ENCODE peak calls at places on chromosome 6, in four cellular contexts. H, Y, N and F are unnamed samples.

GRCh38 chr6:93418113-93418447 is 1.3 kb downstream of the EPHA7 start:
- DNase-seq in N (no peak), H (no peak), Y (no peak), F (no peak)

GRCh38 chr6:6407061-6407723 is 86.7 kb upstream of the F13A1 start:
- DNase-seq in H (no peak), N (no peak), Y (no peak), F (no peak)

GRCh38 chr6:100880149-100880900 is 804 bp downstream of the ASCC3 start:
- DNase-seq in Y (no peak), N (no peak), H (peak; percentile 7), F (no peak)

GRCh38 chr6:25122001-25122400 is 157.2 kb upstream of the CARMIL1 start:
- DNase-seq in H (no peak), Y (peak; percentile 73), N (no peak), F (no peak)

GRCh38 chr6:138957484-138957883 is 30.6 kb downstream of the REPS1 start:
- DNase-seq in N (no peak), H (no peak), Y (no peak), F (no peak)

GRCh38 chr6:128763599-128764300 is 119.2 kb upstream of the LAMA2 start:
- DNase-seq in H (no peak), Y (no peak), N (no peak), F (no peak)

GRCh38 chr6:122116912-122117663 is 282.4 kb upstream of the HSF2 start:
- DNase-seq in Y (no peak), N (no peak), H (peak; percentile 50), F (no peak)

GRCh38 chr6:25942561-25943147 is 12.2 kb upstream of the SLC17A2 start:
- DNase-seq in H (no peak), Y (no peak), N (no peak), F (no peak)

GRCh38 chr6:88868559-88868860 is 94.9 kb downstream of the RNGTT start:
- DNase-seq in H (no peak), Y (no peak), N (no peak), F (no peak)

GRCh38 chr6:3162067-3162497 is 4.7 kb upstream of the TUBB2A start:
- DNase-seq in H (no peak), N (no peak), Y (no peak), F (no peak)

GRCh38 chr6:54655162-54655561 is 191.4 kb upstream of the FAM83B start:
- DNase-seq in N (no peak), Y (no peak), H (no peak), F (no peak)

GRCh38 chr6:116248577-116248976 is 5.3 kb downstream of the TSPYL4 start:
- DNase-seq in N (no peak), Y (no peak), H (no peak), F (no peak)
- H3K4me1 ChIP-seq in N (peaks cover 43% of the 10 kb centered on the region), Y (peaks cover 36% of the 10 kb centered on the region), H (peaks cover 49% of the 10 kb centered on the region), F (peaks cover 4% of the 10 kb centered on the region)

GRCh38 chr6:32937230-32937633 is 3.6 kb downstream of the HLA-DMB start:
- DNase-seq in Y (no peak), H (no peak), N (peak; percentile 61), F (no peak)
- H3K4me1 ChIP-seq in Y (peaks cover 7% of the 10 kb centered on the region), H (no peaks in the 10 kb centered on the region), N (peaks cover 22% of the 10 kb centered on the region), F (no peaks in the 10 kb centered on the region)

DNA sequence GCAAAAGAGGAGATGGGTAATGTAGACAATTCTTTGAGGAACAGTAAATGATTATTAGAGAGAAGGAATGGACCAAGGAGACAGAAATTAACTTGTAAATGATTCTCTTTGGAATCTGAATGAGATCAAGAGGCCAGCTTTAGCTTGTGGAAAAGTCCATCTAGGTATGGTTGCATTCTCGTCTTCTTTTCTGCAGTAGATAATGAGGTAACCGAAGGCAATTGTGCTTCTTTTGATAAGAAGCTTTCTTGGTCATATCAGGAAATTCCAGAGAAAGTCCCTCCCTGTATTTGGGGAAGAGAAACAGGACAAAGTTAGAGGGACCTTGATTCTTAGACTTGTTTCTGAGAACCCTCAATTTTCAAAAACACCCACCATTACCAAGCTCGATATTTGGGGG is 109.1 kb upstream of the PRSS16 start:
- DNase-seq in Y (no peak), H (no peak), N (no peak), F (no peak)
- H3K4me1 ChIP-seq in Y (no peaks in the 10 kb centered on the region), H (no peaks in the 10 kb centered on the region), N (peaks cover 31% of the 10 kb centered on the region), F (no peaks in the 10 kb centered on the region)

GRCh38 chr6:63677282-63677681 is 41.7 kb downstream of the PHF3 start:
- DNase-seq in H (no peak), Y (no peak), N (no peak), F (no peak)

GRCh38 chr6:63685453-63686379 is 50.1 kb downstream of the PHF3 start:
- DNase-seq in N (no peak), H (no peak), Y (no peak), F (no peak)

DNA sequence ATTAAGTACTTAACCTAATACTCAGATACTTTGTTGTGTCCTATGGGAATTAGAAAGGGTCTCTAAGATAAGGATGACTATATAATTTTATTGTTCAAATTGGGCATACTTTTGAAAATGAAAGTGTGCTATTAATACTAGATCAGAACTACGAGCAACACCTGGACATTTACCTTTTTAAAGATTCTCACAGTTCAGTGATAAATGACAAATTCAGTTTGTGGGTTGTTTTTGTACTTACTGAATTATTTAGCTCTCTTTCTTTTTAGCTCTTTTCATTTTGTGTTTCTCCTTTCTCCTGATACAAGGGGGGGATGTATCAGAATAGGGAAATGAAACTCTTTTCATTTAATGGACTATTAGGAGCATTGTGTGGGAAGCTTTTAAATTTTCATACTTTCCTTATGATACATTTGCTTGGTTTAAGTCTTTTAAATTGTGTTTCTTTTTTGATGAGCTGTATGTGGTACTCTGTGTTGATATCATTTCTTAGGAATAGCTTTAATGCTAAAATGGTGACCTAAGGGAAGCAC is 47.5 kb downstream of the PHF3 start:
- DNase-seq in Y (no peak), N (no peak), H (no peak), F (no peak)
- H3K4me1 ChIP-seq in Y (no peaks in the 10 kb centered on the region), N (peaks cover 8% of the 10 kb centered on the region), H (peaks cover 6% of the 10 kb centered on the region), F (no peaks in the 10 kb centered on the region)

DNA sequence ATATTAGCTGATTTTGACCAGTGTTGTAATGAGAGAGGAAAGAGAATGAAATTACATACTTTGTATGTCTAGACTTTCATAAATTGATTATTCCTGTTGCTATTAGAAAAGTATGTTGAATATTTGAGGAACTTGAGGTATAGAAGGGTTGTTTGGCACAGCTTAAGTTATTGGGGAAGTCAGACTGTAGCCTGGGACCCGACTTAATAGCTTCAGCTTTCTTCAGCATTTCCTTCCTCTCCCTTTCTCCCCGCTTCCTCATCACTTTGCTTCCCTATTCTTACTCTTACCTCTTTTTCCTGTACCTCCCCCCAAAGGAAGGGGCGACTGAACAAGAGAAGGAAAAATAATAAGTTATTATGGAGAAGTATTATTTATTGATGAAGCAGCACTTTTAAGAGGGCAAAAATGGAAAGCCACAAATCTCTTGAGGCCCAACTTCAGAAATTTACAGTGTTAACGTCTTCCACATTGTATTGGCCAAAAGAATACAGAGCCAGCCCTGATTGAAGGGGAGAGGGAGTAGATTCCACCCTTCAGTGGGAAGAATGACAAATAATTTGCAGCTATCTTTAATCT is 7.4 kb downstream of the SENP6 start:
- DNase-seq in N (no peak), H (no peak), Y (no peak), F (no peak)
- H3K4me1 ChIP-seq in N (peaks cover 95% of the 10 kb centered on the region), H (peaks cover 25% of the 10 kb centered on the region), Y (peaks cover 15% of the 10 kb centered on the region), F (no peaks in the 10 kb centered on the region)